ENCODE peak calls at places on chromosomes 2 and 18, in four cellular contexts. G, Y, I and S are unnamed samples.

GRCh38 chr18:12776821-12777471 is 74.1 kb downstream of the PSMG2 start:
- DNase-seq in G (no peak), Y (no peak), I (no peak), S (no peak)

GRCh38 chr2:28393115-28393836 is 618 bp downstream of the FOSL2 start:
- DNase-seq in G (peak; percentile 70), Y (no peak), I (peak; percentile 34), S (peak; percentile 80)

GRCh38 chr2:133756833-133757232 is 188.6 kb upstream of the NCKAP5 start:
- DNase-seq in G (no peak), Y (no peak), I (no peak), S (no peak)

GRCh38 chr2:75516378-75517122 is 44.2 kb downstream of the EVA1A start:
- DNase-seq in G (no peak), Y (no peak), I (no peak), S (no peak)

GRCh38 chr2:43950383-43951008 is 45.3 kb downstream of the LRPPRC start:
- DNase-seq in G (peak; percentile 47), Y (peak; percentile 33), I (peak; percentile 20), S (peak; percentile 51)

GRCh38 chr2:240806006-240806405 is 14.0 kb downstream of the KIF1A start:
- DNase-seq in G (no peak), Y (no peak), I (no peak), S (no peak)

GRCh38 chr2:18519991-18520604 is 40.4 kb downstream of the RDH14 start:
- DNase-seq in G (no peak), Y (no peak), I (no peak), S (no peak)

GRCh38 chr2:85796046-85796548 is 42.3 kb downstream of the ATOH8 start:
- DNase-seq in G (no peak), Y (no peak), I (no peak), S (peak; percentile 24)

GRCh38 chr2:88136817-88137216 is 9.0 kb upstream of the FABP1 start:
- DNase-seq in G (no peak), Y (no peak), I (peak; percentile 45), S (no peak)

GRCh38 chr2:127707890-127708648 is 6.8 kb downstream of the SFT2D3 start:
- DNase-seq in G (no peak), Y (no peak), I (peak; percentile 12), S (peak; percentile 41)

GRCh38 chr2:204948822-204949221 is 403.5 kb downstream of the PARD3B start:
- DNase-seq in G (no peak), Y (no peak), I (no peak), S (no peak)

GRCh38 chr2:17749753-17750438 is 3.7 kb downstream of the SMC6 start:
- DNase-seq in G (no peak), Y (no peak), I (no peak), S (no peak)

GRCh38 chr2:43073373-43073772 is 153.0 kb downstream of the ZFP36L2 start:
- DNase-seq in G (no peak), Y (peak; percentile 10), I (no peak), S (peak; percentile 70)

GRCh38 chr18:59655661-59656060 is 41.6 kb downstream of the CCBE1 start:
- DNase-seq in G (no peak), Y (no peak), I (no peak), S (no peak)

GRCh38 chr18:48889115-48889941 is 61.4 kb downstream of the SMAD7 start:
- DNase-seq in G (no peak), Y (no peak), I (peak; percentile 79), S (no peak)

GRCh38 chr2:188440849-188441248 is 149.2 kb downstream of the GULP1 start:
- DNase-seq in G (no peak), Y (no peak), I (no peak), S (no peak)

GRCh38 chr2:127105656-127106456 is 1.1 kb downstream of the BIN1 start:
- DNase-seq in G (peak; percentile 27), Y (no peak), I (peak; percentile 65), S (peak; percentile 69)